ENCODE peak calls at places on chromosomes 2 and 18, in seven cellular contexts. G, B, Y, Q, J, D and T are unnamed samples.
A peak's percentile ranks its signal among the peaks of the same experiment; 100 is the strongest.

GRCh38 chr18:49168970-49169619 is 218.3 kb upstream of the SMAD7 start:
- DNase-seq in G (no peak), B (no peak), Y (peak; percentile 51), Q (no peak), J (no peak), D (no peak), T (no peak)

GRCh38 chr2:53234548-53234903 is 533.1 kb upstream of the CHAC2 start:
- DNase-seq in G (no peak), B (no peak), Y (no peak), Q (no peak), J (no peak), D (no peak), T (no peak)

GRCh38 chr2:146990311-146990781 is 854.5 kb upstream of the ACVR2A start:
- DNase-seq in G (no peak), B (no peak), Y (no peak), Q (no peak), J (no peak), D (no peak), T (no peak)

GRCh38 chr2:104481341-104481740 is 372.6 kb upstream of the POU3F3 start:
- DNase-seq in G (no peak), B (no peak), Y (no peak), Q (no peak), J (no peak), D (no peak), T (no peak)

GRCh38 chr2:222736301-222736700 is 64.8 kb downstream of the MOGAT1 start:
- DNase-seq in G (no peak), B (no peak), Y (no peak), Q (no peak), J (no peak), D (no peak), T (no peak)

GRCh38 chr2:201021914-201022313 is 49.6 kb downstream of the HYCC2 start:
- DNase-seq in G (no peak), B (no peak), Y (no peak), Q (no peak), J (no peak), D (no peak), T (no peak)

GRCh38 chr2:71748227-71748626 is 294.9 kb downstream of the DYSF start:
- DNase-seq in G (no peak), B (no peak), Y (no peak), Q (no peak), J (no peak), D (no peak), T (no peak)

GRCh38 chr2:120908314-120908975 is 172.8 kb downstream of the GLI2 start:
- DNase-seq in G (no peak), B (no peak), Y (no peak), Q (no peak), J (no peak), D (peak; percentile 49), T (no peak)

GRCh38 chr2:127658641-127659407 is 12.9 kb downstream of the GPR17 start:
- DNase-seq in G (no peak), B (no peak), Y (no peak), Q (no peak), J (no peak), D (no peak), T (no peak)

GRCh38 chr2:7392076-7392787 is 475.0 kb downstream of the RNF144A start:
- DNase-seq in G (no peak), B (no peak), Y (no peak), Q (no peak), J (no peak), D (no peak), T (no peak)

GRCh38 chr2:21229302-21229701 is 105.5 kb downstream of the TDRD15 start:
- DNase-seq in G (no peak), B (no peak), Y (no peak), Q (no peak), J (no peak), D (no peak), T (no peak)

GRCh38 chr18:8364385-8364784 is 244.9 kb upstream of the RAB12 start:
- DNase-seq in G (no peak), B (no peak), Y (no peak), Q (no peak), J (no peak), D (no peak), T (no peak)

GRCh38 chr2:230665263-230665691 is 47.4 kb upstream of the CAB39 start:
- DNase-seq in G (no peak), B (no peak), Y (no peak), Q (no peak), J (no peak), D (no peak), T (no peak)

GRCh38 chr2:33893801-33894200 is 294.7 kb upstream of the FAM98A start:
- DNase-seq in G (no peak), B (no peak), Y (no peak), Q (no peak), J (no peak), D (no peak), T (no peak)

GRCh38 chr18:55024568-55024967 is 65.3 kb upstream of the CCDC68 start:
- DNase-seq in G (no peak), B (no peak), Y (no peak), Q (no peak), J (no peak), D (no peak), T (no peak)